ENCODE peak calls at places on chromosomes 5 and 9, in seven cellular contexts. One of them, this sample, is unnamed.

GRCh38 chr9:91360551-91361293 is 996 bp downstream of the AUH start:
- DNase-seq in HTR-8/SVneo: no peak
- DNase-seq in stimulated activated CD4-positive, alpha-beta T cell treated with anti-CD3 and anti-CD28 coated beads, Interleukin-15, amount 100 ng/mL, for 1 hour: no peak
- DNase-seq in prostate gland: no peak
- DNase-seq in psoas muscle: no peak
- DNase-seq in fibroblast of mammary gland: peak
- DNase-seq in activated gamma-delta T cell: no peak
- DNase-seq in this sample: no peak

GRCh38 chr9:37862530-37862929 is 41.4 kb downstream of the SLC25A51 start:
- DNase-seq in HTR-8/SVneo: no peak
- DNase-seq in stimulated activated CD4-positive, alpha-beta T cell treated with anti-CD3 and anti-CD28 coated beads, Interleukin-15, amount 100 ng/mL, for 1 hour: no peak
- DNase-seq in prostate gland: no peak
- DNase-seq in psoas muscle: no peak
- DNase-seq in fibroblast of mammary gland: no peak
- DNase-seq in activated gamma-delta T cell: no peak
- DNase-seq in this sample: no peak

GRCh38 chr9:136124976-136125692 is 6.5 kb upstream of the TMEM250 start:
- DNase-seq in HTR-8/SVneo: no peak
- DNase-seq in stimulated activated CD4-positive, alpha-beta T cell treated with anti-CD3 and anti-CD28 coated beads, Interleukin-15, amount 100 ng/mL, for 1 hour: no peak
- DNase-seq in prostate gland: no peak
- DNase-seq in psoas muscle: no peak
- DNase-seq in fibroblast of mammary gland: no peak
- DNase-seq in activated gamma-delta T cell: no peak
- DNase-seq in this sample: no peak

GRCh38 chr5:175305251-175305650 is 138.7 kb downstream of the DRD1 start:
- DNase-seq in HTR-8/SVneo: no peak
- DNase-seq in stimulated activated CD4-positive, alpha-beta T cell treated with anti-CD3 and anti-CD28 coated beads, Interleukin-15, amount 100 ng/mL, for 1 hour: no peak
- DNase-seq in prostate gland: no peak
- DNase-seq in psoas muscle: no peak
- DNase-seq in fibroblast of mammary gland: no peak
- DNase-seq in activated gamma-delta T cell: no peak
- DNase-seq in this sample: no peak

GRCh38 chr9:385818-386398 is 171.2 kb downstream of the DOCK8 start:
- DNase-seq in HTR-8/SVneo: peak
- DNase-seq in stimulated activated CD4-positive, alpha-beta T cell treated with anti-CD3 and anti-CD28 coated beads, Interleukin-15, amount 100 ng/mL, for 1 hour: no peak
- DNase-seq in prostate gland: peak
- DNase-seq in psoas muscle: no peak
- DNase-seq in fibroblast of mammary gland: peak
- DNase-seq in activated gamma-delta T cell: no peak
- DNase-seq in this sample: peak

GRCh38 chr9:106075991-106076390 is 381.6 kb downstream of the TMEM38B start:
- DNase-seq in HTR-8/SVneo: no peak
- DNase-seq in stimulated activated CD4-positive, alpha-beta T cell treated with anti-CD3 and anti-CD28 coated beads, Interleukin-15, amount 100 ng/mL, for 1 hour: no peak
- DNase-seq in prostate gland: peak
- DNase-seq in psoas muscle: no peak
- DNase-seq in fibroblast of mammary gland: peak
- DNase-seq in activated gamma-delta T cell: no peak
- DNase-seq in this sample: no peak

GRCh38 chr5:117161718-117162386 is 587.2 kb upstream of the SEMA6A start:
- DNase-seq in HTR-8/SVneo: no peak
- DNase-seq in stimulated activated CD4-positive, alpha-beta T cell treated with anti-CD3 and anti-CD28 coated beads, Interleukin-15, amount 100 ng/mL, for 1 hour: no peak
- DNase-seq in prostate gland: no peak
- DNase-seq in psoas muscle: no peak
- DNase-seq in fibroblast of mammary gland: no peak
- DNase-seq in activated gamma-delta T cell: no peak
- DNase-seq in this sample: no peak

GRCh38 chr5:135867599-135867998 is 28.0 kb downstream of the IL9 start:
- DNase-seq in HTR-8/SVneo: no peak
- DNase-seq in stimulated activated CD4-positive, alpha-beta T cell treated with anti-CD3 and anti-CD28 coated beads, Interleukin-15, amount 100 ng/mL, for 1 hour: no peak
- DNase-seq in prostate gland: no peak
- DNase-seq in psoas muscle: no peak
- DNase-seq in fibroblast of mammary gland: no peak
- DNase-seq in activated gamma-delta T cell: no peak
- DNase-seq in this sample: no peak

GRCh38 chr5:78293856-78294249 is 645 bp downstream of the AP3B1 start:
- DNase-seq in HTR-8/SVneo: no peak
- DNase-seq in stimulated activated CD4-positive, alpha-beta T cell treated with anti-CD3 and anti-CD28 coated beads, Interleukin-15, amount 100 ng/mL, for 1 hour: no peak
- DNase-seq in prostate gland: no peak
- DNase-seq in psoas muscle: no peak
- DNase-seq in fibroblast of mammary gland: no peak
- DNase-seq in activated gamma-delta T cell: no peak
- DNase-seq in this sample: peak

GRCh38 chr9:113343732-113344231 is 3.7 kb upstream of the WDR31 start:
- DNase-seq in HTR-8/SVneo: no peak
- DNase-seq in stimulated activated CD4-positive, alpha-beta T cell treated with anti-CD3 and anti-CD28 coated beads, Interleukin-15, amount 100 ng/mL, for 1 hour: no peak
- DNase-seq in prostate gland: peak
- DNase-seq in psoas muscle: peak
- DNase-seq in fibroblast of mammary gland: peak
- DNase-seq in activated gamma-delta T cell: no peak
- DNase-seq in this sample: peak

GRCh38 chr9:88234114-88234513 is 95.8 kb upstream of the SPATA31C2 start:
- DNase-seq in HTR-8/SVneo: no peak
- DNase-seq in stimulated activated CD4-positive, alpha-beta T cell treated with anti-CD3 and anti-CD28 coated beads, Interleukin-15, amount 100 ng/mL, for 1 hour: no peak
- DNase-seq in prostate gland: no peak
- DNase-seq in psoas muscle: no peak
- DNase-seq in fibroblast of mammary gland: peak
- DNase-seq in activated gamma-delta T cell: no peak
- DNase-seq in this sample: no peak

GRCh38 chr5:132388244-132389050 is 18.9 kb downstream of the SLC22A5 start:
- DNase-seq in HTR-8/SVneo: no peak
- DNase-seq in stimulated activated CD4-positive, alpha-beta T cell treated with anti-CD3 and anti-CD28 coated beads, Interleukin-15, amount 100 ng/mL, for 1 hour: no peak
- DNase-seq in prostate gland: no peak
- DNase-seq in psoas muscle: no peak
- DNase-seq in fibroblast of mammary gland: peak
- DNase-seq in activated gamma-delta T cell: no peak
- DNase-seq in this sample: no peak

GRCh38 chr5:27472000-27472763 is 433.8 kb upstream of the CDH9 start:
- DNase-seq in HTR-8/SVneo: no peak
- DNase-seq in stimulated activated CD4-positive, alpha-beta T cell treated with anti-CD3 and anti-CD28 coated beads, Interleukin-15, amount 100 ng/mL, for 1 hour: no peak
- DNase-seq in prostate gland: no peak
- DNase-seq in psoas muscle: no peak
- DNase-seq in fibroblast of mammary gland: peak
- DNase-seq in activated gamma-delta T cell: no peak
- DNase-seq in this sample: peak

GRCh38 chr9:134570151-134570621 is 71.4 kb upstream of the COL5A1 start:
- DNase-seq in HTR-8/SVneo: no peak
- DNase-seq in stimulated activated CD4-positive, alpha-beta T cell treated with anti-CD3 and anti-CD28 coated beads, Interleukin-15, amount 100 ng/mL, for 1 hour: no peak
- DNase-seq in prostate gland: no peak
- DNase-seq in psoas muscle: no peak
- DNase-seq in fibroblast of mammary gland: no peak
- DNase-seq in activated gamma-delta T cell: no peak
- DNase-seq in this sample: peak

GRCh38 chr9:563200-563599 is 278.3 kb upstream of the DMRT1 start:
- DNase-seq in HTR-8/SVneo: no peak
- DNase-seq in stimulated activated CD4-positive, alpha-beta T cell treated with anti-CD3 and anti-CD28 coated beads, Interleukin-15, amount 100 ng/mL, for 1 hour: no peak
- DNase-seq in prostate gland: no peak
- DNase-seq in psoas muscle: no peak
- DNase-seq in fibroblast of mammary gland: no peak
- DNase-seq in activated gamma-delta T cell: no peak
- DNase-seq in this sample: no peak

GRCh38 chr5:167763772-167764171 is 527.7 kb upstream of the WWC1 start:
- DNase-seq in HTR-8/SVneo: peak
- DNase-seq in stimulated activated CD4-positive, alpha-beta T cell treated with anti-CD3 and anti-CD28 coated beads, Interleukin-15, amount 100 ng/mL, for 1 hour: no peak
- DNase-seq in prostate gland: no peak
- DNase-seq in psoas muscle: no peak
- DNase-seq in fibroblast of mammary gland: peak
- DNase-seq in activated gamma-delta T cell: no peak
- DNase-seq in this sample: no peak

GRCh38 chr5:16464664-16465543 is 696 bp downstream of the ZNF622 start:
- DNase-seq in HTR-8/SVneo: no peak
- DNase-seq in stimulated activated CD4-positive, alpha-beta T cell treated with anti-CD3 and anti-CD28 coated beads, Interleukin-15, amount 100 ng/mL, for 1 hour: no peak
- DNase-seq in prostate gland: no peak
- DNase-seq in psoas muscle: peak
- DNase-seq in fibroblast of mammary gland: no peak
- DNase-seq in activated gamma-delta T cell: no peak
- DNase-seq in this sample: no peak

GRCh38 chr5:40089269-40089668 is 590.4 kb upstream of the PTGER4 start:
- DNase-seq in HTR-8/SVneo: no peak
- DNase-seq in stimulated activated CD4-positive, alpha-beta T cell treated with anti-CD3 and anti-CD28 coated beads, Interleukin-15, amount 100 ng/mL, for 1 hour: no peak
- DNase-seq in prostate gland: no peak
- DNase-seq in psoas muscle: no peak
- DNase-seq in fibroblast of mammary gland: peak
- DNase-seq in activated gamma-delta T cell: no peak
- DNase-seq in this sample: peak

GRCh38 chr9:137968235-137968634 is 90.7 kb downstream of the CACNA1B start:
- DNase-seq in HTR-8/SVneo: no peak
- DNase-seq in stimulated activated CD4-positive, alpha-beta T cell treated with anti-CD3 and anti-CD28 coated beads, Interleukin-15, amount 100 ng/mL, for 1 hour: no peak
- DNase-seq in prostate gland: no peak
- DNase-seq in psoas muscle: peak
- DNase-seq in fibroblast of mammary gland: no peak
- DNase-seq in activated gamma-delta T cell: no peak
- DNase-seq in this sample: no peak

GRCh38 chr9:68505681-68506409 is 34.8 kb downstream of the TMEM252 start:
- DNase-seq in HTR-8/SVneo: no peak
- DNase-seq in stimulated activated CD4-positive, alpha-beta T cell treated with anti-CD3 and anti-CD28 coated beads, Interleukin-15, amount 100 ng/mL, for 1 hour: no peak
- DNase-seq in prostate gland: no peak
- DNase-seq in psoas muscle: no peak
- DNase-seq in fibroblast of mammary gland: peak
- DNase-seq in activated gamma-delta T cell: no peak
- DNase-seq in this sample: no peak

GRCh38 chr5:114411380-114411931 is 49.6 kb downstream of the KCNN2 start:
- DNase-seq in HTR-8/SVneo: no peak
- DNase-seq in stimulated activated CD4-positive, alpha-beta T cell treated with anti-CD3 and anti-CD28 coated beads, Interleukin-15, amount 100 ng/mL, for 1 hour: no peak
- DNase-seq in prostate gland: no peak
- DNase-seq in psoas muscle: no peak
- DNase-seq in fibroblast of mammary gland: no peak
- DNase-seq in activated gamma-delta T cell: no peak
- DNase-seq in this sample: no peak

GRCh38 chr9:126532019-126532462 is 81.7 kb upstream of the LMX1B start:
- DNase-seq in HTR-8/SVneo: no peak
- DNase-seq in stimulated activated CD4-positive, alpha-beta T cell treated with anti-CD3 and anti-CD28 coated beads, Interleukin-15, amount 100 ng/mL, for 1 hour: no peak
- DNase-seq in prostate gland: no peak
- DNase-seq in psoas muscle: no peak
- DNase-seq in fibroblast of mammary gland: peak
- DNase-seq in activated gamma-delta T cell: no peak
- DNase-seq in this sample: no peak

GRCh38 chr9:21996438-21996837 is 1.8 kb downstream of the CDKN2B-AS1 start:
- DNase-seq in HTR-8/SVneo: no peak
- DNase-seq in stimulated activated CD4-positive, alpha-beta T cell treated with anti-CD3 and anti-CD28 coated beads, Interleukin-15, amount 100 ng/mL, for 1 hour: no peak
- DNase-seq in prostate gland: no peak
- DNase-seq in psoas muscle: no peak
- DNase-seq in fibroblast of mammary gland: no peak
- DNase-seq in activated gamma-delta T cell: no peak
- DNase-seq in this sample: no peak

GRCh38 chr5:135303582-135304173 is 95.4 kb downstream of the MACROH2A1 start:
- DNase-seq in HTR-8/SVneo: no peak
- DNase-seq in stimulated activated CD4-positive, alpha-beta T cell treated with anti-CD3 and anti-CD28 coated beads, Interleukin-15, amount 100 ng/mL, for 1 hour: no peak
- DNase-seq in prostate gland: no peak
- DNase-seq in psoas muscle: no peak
- DNase-seq in fibroblast of mammary gland: no peak
- DNase-seq in activated gamma-delta T cell: no peak
- DNase-seq in this sample: no peak

GRCh38 chr9:30201024-30201423 is 2183.4 kb upstream of the ACO1 start:
- DNase-seq in HTR-8/SVneo: no peak
- DNase-seq in stimulated activated CD4-positive, alpha-beta T cell treated with anti-CD3 and anti-CD28 coated beads, Interleukin-15, amount 100 ng/mL, for 1 hour: no peak
- DNase-seq in prostate gland: no peak
- DNase-seq in psoas muscle: no peak
- DNase-seq in fibroblast of mammary gland: no peak
- DNase-seq in activated gamma-delta T cell: no peak
- DNase-seq in this sample: no peak

GRCh38 chr9:96022445-96023031 is 147.0 kb downstream of the ERCC6L2 start:
- DNase-seq in HTR-8/SVneo: no peak
- DNase-seq in stimulated activated CD4-positive, alpha-beta T cell treated with anti-CD3 and anti-CD28 coated beads, Interleukin-15, amount 100 ng/mL, for 1 hour: no peak
- DNase-seq in prostate gland: no peak
- DNase-seq in psoas muscle: no peak
- DNase-seq in fibroblast of mammary gland: no peak
- DNase-seq in activated gamma-delta T cell: peak
- DNase-seq in this sample: no peak

GRCh38 chr5:171419663-171420428 is 399 bp downstream of the FGF18 start:
- DNase-seq in HTR-8/SVneo: peak
- DNase-seq in stimulated activated CD4-positive, alpha-beta T cell treated with anti-CD3 and anti-CD28 coated beads, Interleukin-15, amount 100 ng/mL, for 1 hour: no peak
- DNase-seq in prostate gland: no peak
- DNase-seq in psoas muscle: no peak
- DNase-seq in fibroblast of mammary gland: peak
- DNase-seq in activated gamma-delta T cell: no peak
- DNase-seq in this sample: peak

GRCh38 chr9:117703538-117703937 is 665 bp upstream of the TLR4 start:
- DNase-seq in HTR-8/SVneo: no peak
- DNase-seq in stimulated activated CD4-positive, alpha-beta T cell treated with anti-CD3 and anti-CD28 coated beads, Interleukin-15, amount 100 ng/mL, for 1 hour: no peak
- DNase-seq in prostate gland: no peak
- DNase-seq in psoas muscle: no peak
- DNase-seq in fibroblast of mammary gland: peak
- DNase-seq in activated gamma-delta T cell: no peak
- DNase-seq in this sample: no peak

GRCh38 chr9:35397923-35398322 is 92.0 kb upstream of the RUSC2 start:
- DNase-seq in HTR-8/SVneo: no peak
- DNase-seq in stimulated activated CD4-positive, alpha-beta T cell treated with anti-CD3 and anti-CD28 coated beads, Interleukin-15, amount 100 ng/mL, for 1 hour: no peak
- DNase-seq in prostate gland: no peak
- DNase-seq in psoas muscle: no peak
- DNase-seq in fibroblast of mammary gland: no peak
- DNase-seq in activated gamma-delta T cell: no peak
- DNase-seq in this sample: no peak

GRCh38 chr5:23084815-23085214 is 231.7 kb upstream of the CDH12 start:
- DNase-seq in HTR-8/SVneo: no peak
- DNase-seq in stimulated activated CD4-positive, alpha-beta T cell treated with anti-CD3 and anti-CD28 coated beads, Interleukin-15, amount 100 ng/mL, for 1 hour: no peak
- DNase-seq in prostate gland: no peak
- DNase-seq in psoas muscle: no peak
- DNase-seq in fibroblast of mammary gland: no peak
- DNase-seq in activated gamma-delta T cell: no peak
- DNase-seq in this sample: peak

GRCh38 chr9:100455470-100455869 is 17.5 kb upstream of the TMEFF1 start:
- DNase-seq in HTR-8/SVneo: no peak
- DNase-seq in stimulated activated CD4-positive, alpha-beta T cell treated with anti-CD3 and anti-CD28 coated beads, Interleukin-15, amount 100 ng/mL, for 1 hour: no peak
- DNase-seq in prostate gland: no peak
- DNase-seq in psoas muscle: no peak
- DNase-seq in fibroblast of mammary gland: no peak
- DNase-seq in activated gamma-delta T cell: no peak
- DNase-seq in this sample: no peak

GRCh38 chr5:76329346-76329745 is 73.7 kb upstream of the IQGAP2 start:
- DNase-seq in HTR-8/SVneo: no peak
- DNase-seq in stimulated activated CD4-positive, alpha-beta T cell treated with anti-CD3 and anti-CD28 coated beads, Interleukin-15, amount 100 ng/mL, for 1 hour: no peak
- DNase-seq in prostate gland: no peak
- DNase-seq in psoas muscle: no peak
- DNase-seq in fibroblast of mammary gland: no peak
- DNase-seq in activated gamma-delta T cell: no peak
- DNase-seq in this sample: no peak

GRCh38 chr5:106545325-106545724 is 1125.4 kb downstream of the EFNA5 start:
- DNase-seq in HTR-8/SVneo: no peak
- DNase-seq in stimulated activated CD4-positive, alpha-beta T cell treated with anti-CD3 and anti-CD28 coated beads, Interleukin-15, amount 100 ng/mL, for 1 hour: no peak
- DNase-seq in prostate gland: no peak
- DNase-seq in psoas muscle: no peak
- DNase-seq in fibroblast of mammary gland: peak
- DNase-seq in activated gamma-delta T cell: no peak
- DNase-seq in this sample: no peak

GRCh38 chr5:175382171-175382570 is 61.8 kb downstream of the DRD1 start:
- DNase-seq in HTR-8/SVneo: no peak
- DNase-seq in stimulated activated CD4-positive, alpha-beta T cell treated with anti-CD3 and anti-CD28 coated beads, Interleukin-15, amount 100 ng/mL, for 1 hour: no peak
- DNase-seq in prostate gland: no peak
- DNase-seq in psoas muscle: no peak
- DNase-seq in fibroblast of mammary gland: no peak
- DNase-seq in activated gamma-delta T cell: no peak
- DNase-seq in this sample: no peak

GRCh38 chr9:89999534-90000370 is 394.9 kb downstream of the GADD45G start:
- DNase-seq in HTR-8/SVneo: no peak
- DNase-seq in stimulated activated CD4-positive, alpha-beta T cell treated with anti-CD3 and anti-CD28 coated beads, Interleukin-15, amount 100 ng/mL, for 1 hour: no peak
- DNase-seq in prostate gland: peak
- DNase-seq in psoas muscle: peak
- DNase-seq in fibroblast of mammary gland: peak
- DNase-seq in activated gamma-delta T cell: no peak
- DNase-seq in this sample: no peak

This sample was measured in A673.